ENCODE peak calls at places on chromosome 4, in seven cellular contexts. T, X, Y, Z, B, U and O are unnamed samples.

GRCh38 chr4:110287130-110287529 is 88.7 kb upstream of the ELOVL6 start:
- DNase-seq in X (no peak), T (no peak), B (peak; percentile 56), U (peak; percentile 38), Z (peak; percentile 62), Y (no peak), O (no peak)

GRCh38 chr4:161952382-161952781 is 211.4 kb downstream of the FSTL5 start:
- DNase-seq in B (no peak), Y (no peak), X (no peak), Z (no peak), U (no peak), T (no peak), O (no peak)

GRCh38 chr4:89823416-89823815 is 13.5 kb downstream of the SNCA start:
- DNase-seq in T (no peak), X (no peak), B (no peak), Y (no peak), Z (no peak), U (no peak), O (no peak)

GRCh38 chr4:112284662-112285411 is 867 bp downstream of the TIFA start:
- DNase-seq in T (no peak), U (no peak), X (no peak), B (no peak), Z (peak; percentile 41), Y (no peak), O (no peak)

GRCh38 chr4:53809816-53810215 is 218.5 kb upstream of the LNX1 start:
- DNase-seq in Z (no peak), T (no peak), U (no peak), B (no peak), X (no peak), Y (no peak), O (peak; percentile 68)

GRCh38 chr4:100938698-100939097 is 408.6 kb downstream of the PPP3CA start:
- DNase-seq in X (no peak), U (no peak), Y (no peak), T (no peak), B (no peak), Z (no peak), O (no peak)

GRCh38 chr4:140004580-140005314 is 149.2 kb downstream of the MAML3 start:
- DNase-seq in B (no peak), T (no peak), Y (no peak), Z (peak; percentile 66), X (no peak), U (no peak), O (no peak)

GRCh38 chr4:12924728-12925320 is 559.3 kb downstream of the RAB28 start:
- DNase-seq in Z (no peak), T (no peak), Y (no peak), U (no peak), X (no peak), B (no peak), O (no peak)

GRCh38 chr4:115759231-115759630 is 645.8 kb upstream of the NDST4 start:
- DNase-seq in U (no peak), B (no peak), X (no peak), T (no peak), Z (no peak), Y (no peak), O (no peak)

GRCh38 chr4:157291071-157291470 is 70.5 kb downstream of the GRIA2 start:
- DNase-seq in T (no peak), Y (no peak), B (no peak), U (no peak), X (no peak), Z (no peak), O (no peak)

GRCh38 chr4:184598753-184599491 is 50.3 kb downstream of the CASP3 start:
- DNase-seq in B (no peak), T (no peak), X (no peak), Y (no peak), Z (no peak), U (no peak), O (no peak)

GRCh38 chr4:170138580-170139194 is 48.9 kb upstream of the AADAT start:
- DNase-seq in Z (peak; percentile 80), U (peak; percentile 26), Y (peak; percentile 40), T (peak; percentile 74), B (peak; percentile 76), X (peak; percentile 24), O (no peak)

GRCh38 chr4:8656711-8657380 is 64.3 kb downstream of the CPZ start:
- DNase-seq in U (no peak), Z (no peak), Y (no peak), T (no peak), B (no peak), X (no peak), O (no peak)

GRCh38 chr4:152586668-152587067 is 50.8 kb upstream of the FBXW7 start:
- DNase-seq in X (no peak), B (no peak), Y (no peak), U (no peak), Z (no peak), T (no peak), O (no peak)

GRCh38 chr4:65510976-65511375 is 159.3 kb downstream of the EPHA5 start:
- DNase-seq in Z (no peak), B (no peak), Y (no peak), X (no peak), U (no peak), T (no peak), O (no peak)

GRCh38 chr4:41258783-41259182 is 2.1 kb downstream of the UCHL1 start:
- DNase-seq in X (no peak), Y (no peak), B (peak; percentile 33), U (no peak), T (no peak), Z (peak; percentile 67), O (no peak)

GRCh38 chr4:114386637-114387233 is 211.9 kb upstream of the UGT8 start:
- DNase-seq in T (no peak), Y (no peak), U (no peak), B (peak; percentile 25), X (no peak), Z (peak; percentile 15), O (no peak)